ENCODE peak calls at places on chromosomes 11 and 22, in four cellular contexts. A is AG04450, Z is stomach, V is left ventricle myocardium inferior. M is an unnamed sample.

GRCh38 chr11:12094872-12095800 is 15.3 kb upstream of the MICAL2 start:
- DNase-seq in V (no peak), A (no peak), Z (peak; percentile 41), M (no peak)

GRCh38 chr11:1336836-1337646 is 27.6 kb upstream of the TOLLIP start:
- DNase-seq in Z (no peak), V (peak; percentile 43), A (no peak), M (no peak)

GRCh38 chr11:72227316-72228228 is 3.0 kb downstream of the INPPL1 start:
- DNase-seq in Z (peak; percentile 27), A (no peak), V (no peak), M (no peak)

GRCh38 chr11:3202305-3202704 is 16.3 kb downstream of the MRGPRG start:
- DNase-seq in Z (no peak), V (peak; percentile 7), A (no peak), M (no peak)

GRCh38 chr11:10909141-10909883 is 51.5 kb upstream of the ZBED5 start:
- DNase-seq in A (no peak), Z (no peak), V (no peak), M (no peak)

GRCh38 chr11:99739464-99740089 is 718.8 kb downstream of the CNTN5 start:
- DNase-seq in A (peak; percentile 3), Z (no peak), V (no peak), M (no peak)

GRCh38 chr11:78752528-78752927 is 177.9 kb upstream of the NARS2 start:
- DNase-seq in V (no peak), A (no peak), Z (no peak), M (no peak)

GRCh38 chr11:10500757-10501684 is 40.0 kb downstream of the RNF141 start:
- DNase-seq in A (no peak), V (no peak), Z (no peak), M (no peak)

GRCh38 chr11:2257023-2257700 is 13.2 kb downstream of the ASCL2 start:
- DNase-seq in A (no peak), Z (peak; percentile 71), V (no peak), M (no peak)

GRCh38 chr22:31296258-31296657 is 4.0 kb upstream of the PIK3IP1 start:
- DNase-seq in V (no peak), Z (no peak), A (no peak), M (no peak)

GRCh38 chr11:134577801-134578200 is 165.8 kb upstream of the B3GAT1 start:
- DNase-seq in V (no peak), A (no peak), Z (no peak), M (no peak)

GRCh38 chr22:44731357-44731970 is 20.9 kb upstream of the ARHGAP8 start:
- DNase-seq in Z (no peak), V (no peak), A (no peak), M (no peak)

GRCh38 chr11:128757235-128757711 is 63.4 kb downstream of the FLI1 start:
- DNase-seq in V (no peak), A (no peak), Z (no peak), M (no peak)

GRCh38 chr22:48627203-48627602 is 1200.5 kb downstream of the BRD1 start:
- DNase-seq in A (no peak), V (no peak), Z (no peak), M (no peak)

GRCh38 chr11:57427692-57428082 is 766 bp upstream of the SLC43A3 start:
- DNase-seq in Z (peak; percentile 41), V (peak; percentile 69), A (no peak), M (peak; percentile 64)

GRCh38 chr11:103680861-103681260 is 355.6 kb upstream of the DDI1 start:
- DNase-seq in Z (no peak), V (no peak), A (no peak), M (no peak)

GRCh38 chr11:132466983-132467382 is 1065.3 kb downstream of the OPCML start:
- DNase-seq in Z (no peak), V (no peak), A (no peak), M (no peak)

GRCh38 chr11:115489466-115489865 is 14.7 kb downstream of the CADM1 start:
- DNase-seq in V (no peak), A (no peak), Z (no peak), M (no peak)

GRCh38 chr11:130522284-130522961 is 74.0 kb downstream of the ADAMTS15 start:
- DNase-seq in V (peak; percentile 94), A (peak; percentile 84), Z (peak; percentile 93), M (peak; percentile 96)

GRCh38 chr11:287821-288327 is 1.1 kb upstream of the PGGHG start:
- DNase-seq in V (peak; percentile 18), A (no peak), Z (no peak), M (no peak)

GRCh38 chr11:17257200-17257599 is 19.3 kb upstream of the NUCB2 start:
- DNase-seq in A (no peak), Z (no peak), V (no peak), M (no peak)

GRCh38 chr11:77634724-77635123 is 2.9 kb downstream of the CLNS1A start:
- DNase-seq in A (no peak), V (no peak), Z (no peak), M (no peak)

GRCh38 chr11:118276422-118276821 is 12.3 kb upstream of the MPZL2 start:
- DNase-seq in Z (no peak), A (no peak), V (no peak), M (no peak)

GRCh38 chr11:113670149-113670829 is 35.8 kb downstream of the TMPRSS5 start:
- DNase-seq in A (no peak), Z (no peak), V (no peak), M (no peak)

GRCh38 chr11:134949716-134950115 is 537.7 kb upstream of the B3GAT1 start:
- DNase-seq in V (no peak), A (no peak), Z (no peak), M (no peak)

GRCh38 chr11:72807021-72807693 is 7.1 kb upstream of the ATG16L2 start:
- DNase-seq in Z (no peak), A (no peak), V (no peak), M (no peak)

GRCh38 chr11:129815596-129816461 is at the start of gene TMEM45B:
- DNase-seq in A (no peak), V (no peak), Z (peak; percentile 75), M (no peak)

GRCh38 chr11:34680918-34681554 is 60.1 kb downstream of the EHF start:
- DNase-seq in Z (no peak), A (peak; percentile 4), V (no peak), M (no peak)

GRCh38 chr11:102546923-102547471 is 16.4 kb upstream of the MMP7 start:
- DNase-seq in A (no peak), Z (no peak), V (no peak), M (no peak)

GRCh38 chr22:23012081-23012622 is 58.2 kb upstream of the GNAZ start:
- DNase-seq in A (no peak), V (no peak), Z (no peak), M (no peak)
- H3K4me3 ChIP-seq in A (no peak overlapping the region), V (no peak overlapping the region), Z (no peak overlapping the region), M (no peak overlapping the region)

DNA sequence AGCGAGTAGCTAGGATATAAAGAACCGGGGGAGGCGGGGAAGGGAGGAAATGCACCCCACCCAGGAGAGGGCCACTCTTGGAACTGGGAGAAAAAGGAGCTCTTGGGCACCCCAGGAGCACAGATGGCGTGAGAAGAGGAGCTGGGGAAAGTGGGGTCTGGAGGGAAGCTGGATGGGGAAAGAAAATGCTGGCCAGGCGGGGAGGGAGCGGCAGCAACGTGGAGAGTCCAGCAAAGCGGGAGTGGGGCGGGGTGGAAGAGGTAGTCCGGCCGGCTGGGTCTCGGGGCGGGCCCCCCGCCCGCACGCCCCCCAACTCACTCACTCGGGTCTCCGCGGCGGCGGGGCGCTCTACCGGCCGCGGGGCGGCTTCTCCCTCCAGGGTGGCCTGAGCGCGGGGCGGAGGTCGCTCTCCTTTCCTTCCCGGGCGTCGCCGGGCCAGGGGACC is 522 bp downstream of the TOB2 start:
- DNase-seq in A (no peak), V (peak; percentile 43), Z (peak; percentile 34), M (peak; percentile 13)
- TF ChIP-seq CTCF in A (no peak), V (no peak), Z (no peak), M (no peak)

GRCh38 chr22:23786261-23786710 is 480 bp upstream of the SMARCB1 start:
- DNase-seq in Z (no peak), V (no peak), A (no peak), M (no peak)

GRCh38 chr22:23786752-23787599 is at the start of gene SMARCB1:
- DNase-seq in A (peak; percentile 67), V (peak; percentile 93), Z (peak; percentile 94), M (peak; percentile 97)

GRCh38 chr22:23789121-23789520 is 2.4 kb downstream of the SMARCB1 start:
- DNase-seq in Z (no peak), A (no peak), V (no peak), M (no peak)

GRCh38 chr22:23787600-23787896 is 782 bp downstream of the SMARCB1 start:
- DNase-seq in Z (no peak), A (no peak), V (no peak), M (no peak)

DNA sequence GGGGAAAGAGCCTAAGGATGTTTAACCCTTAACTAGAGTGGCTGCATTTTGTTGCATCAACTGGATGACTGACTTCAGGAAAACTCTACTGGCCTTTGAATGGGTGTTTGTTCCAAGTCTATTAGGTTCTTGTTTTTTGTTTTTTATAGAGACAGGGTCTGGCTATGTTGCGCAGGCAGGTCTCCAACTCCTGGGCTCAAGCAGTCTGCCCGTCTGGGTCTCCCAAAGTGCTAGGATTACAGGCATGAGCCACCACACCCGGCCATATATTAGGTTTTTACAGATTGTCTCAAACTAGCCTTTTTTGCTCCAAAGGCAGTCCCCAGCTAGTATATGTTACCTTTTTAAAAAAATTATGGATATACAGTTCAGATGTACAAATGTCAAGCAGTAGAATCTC is 1.1 kb downstream of the SMARCB1 start:
- DNase-seq in Z (no peak), V (no peak), A (no peak), M (no peak)
- H3K27me3 ChIP-seq in Z (no peaks in the 10 kb centered on the region), V (no peaks in the 10 kb centered on the region), A (no peaks in the 10 kb centered on the region), M (no peaks in the 10 kb centered on the region)

GRCh38 chr11:65546217-65546958 is 11.8 kb downstream of the LTBP3 start:
- DNase-seq in V (peak; percentile 77), Z (peak; percentile 98), A (no peak), M (no peak)
- H3K4me3 ChIP-seq in V (peak overlapping the region; percentile 33), Z (peak overlapping the region; percentile 35), A (no peak overlapping the region), M (no peak overlapping the region)

GRCh38 chr11:70046089-70046488 is 32.0 kb upstream of the ANO1 start:
- DNase-seq in A (no peak), V (no peak), Z (no peak), M (no peak)

GRCh38 chr11:70043482-70043881 is 34.6 kb upstream of the ANO1 start:
- DNase-seq in Z (no peak), A (no peak), V (no peak), M (no peak)

GRCh38 chr11:70050243-70050642 is 27.9 kb upstream of the ANO1 start:
- DNase-seq in A (no peak), V (no peak), Z (no peak), M (no peak)

GRCh38 chr11:70049045-70049444 is 29.1 kb upstream of the ANO1 start:
- DNase-seq in V (no peak), Z (no peak), A (no peak), M (no peak)

GRCh38 chr11:70048279-70049024 is 29.7 kb upstream of the ANO1 start:
- DNase-seq in Z (no peak), A (no peak), V (no peak), M (no peak)
- TF ChIP-seq CTCF in Z (peak; percentile 11), A (peak; percentile 31), V (peak; percentile 27), M (no peak)

DNA sequence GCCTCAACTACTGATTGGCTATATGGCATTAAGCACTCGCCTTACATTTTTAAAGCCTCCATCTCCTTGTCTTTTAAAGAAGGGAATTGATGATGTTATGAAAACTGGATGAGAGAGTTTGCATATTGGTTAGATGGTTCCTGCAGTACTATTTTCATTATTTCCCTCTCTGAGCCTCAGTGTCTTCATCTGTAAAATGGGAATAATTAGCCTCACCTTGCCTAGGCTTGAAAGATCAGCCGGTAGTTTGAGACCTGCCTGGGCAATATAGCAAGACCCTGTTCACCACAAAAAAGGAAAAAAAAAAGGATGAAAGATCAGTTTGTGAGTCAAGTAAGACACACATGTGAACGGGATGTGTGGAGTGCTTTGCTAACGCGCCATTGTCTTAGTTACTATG is 35.0 kb upstream of the SLC35C1 start:
- DNase-seq in A (no peak), V (no peak), Z (no peak), M (no peak)
- H3K27me3 ChIP-seq in A (peaks cover 5% of the 10 kb centered on the region), V (no peaks in the 10 kb centered on the region), Z (no peaks in the 10 kb centered on the region), M (no peaks in the 10 kb centered on the region)

M was measured in gastrocnemius medialis.